ENCODE peak calls at places on chromosomes 6 and 20, in nine cellular contexts. K is NCI-H1092 treated with DMSO at 0.1 percent for 48 hours, S is breast epithelium, J is hypothalamus, Y is fibroblast of lung, L is omental fat pad, A is endothelial cell, N is non-pigmented ciliary epithelial cell, O is mucosa of descending colon. R is an unnamed sample.

GRCh38 chr6:74447013-74447412 is 751.0 kb downstream of the CD109 start:
- DNase-seq in K (no peak), S (no peak), J (no peak), Y (peak; percentile 8), L (no peak), A (no peak), N (peak; percentile 36), O (no peak), R (no peak)

GRCh38 chr6:2949536-2950083 is 21.8 kb downstream of the SERPINB6 start:
- DNase-seq in K (no peak), S (no peak), J (no peak), Y (no peak), L (no peak), A (no peak), N (no peak), O (no peak), R (no peak)

GRCh38 chr20:17967595-17968365 is 814 bp downstream of the SNX5 start:
- DNase-seq in K (no peak), S (no peak), J (peak; percentile 50), Y (peak; percentile 61), L (no peak), A (no peak), N (no peak), O (no peak), R (peak; percentile 30)

GRCh38 chr6:145704153-145704781 is 31.1 kb downstream of the EPM2A start:
- DNase-seq in K (peak; percentile 2), S (no peak), J (no peak), Y (no peak), L (no peak), A (no peak), N (no peak), O (no peak), R (peak; percentile 20)

GRCh38 chr20:535958-536357 is 7.6 kb downstream of the CSNK2A1 start:
- DNase-seq in K (no peak), S (no peak), J (no peak), Y (peak; percentile 33), L (no peak), A (no peak), N (no peak), O (no peak), R (no peak)

GRCh38 chr6:170107606-170108222 is 183.2 kb downstream of the DLL1 start:
- DNase-seq in K (no peak), S (no peak), J (no peak), Y (no peak), L (no peak), A (no peak), N (no peak), O (no peak), R (no peak)

GRCh38 chr20:53718142-53718481 is 124.5 kb upstream of the ZNF217 start:
- DNase-seq in K (no peak), S (no peak), J (no peak), Y (no peak), L (no peak), A (no peak), N (no peak), O (no peak), R (no peak)

GRCh38 chr20:14470231-14470894 is 133.0 kb upstream of the FLRT3 start:
- DNase-seq in K (no peak), S (no peak), J (no peak), Y (no peak), L (no peak), A (no peak), N (no peak), O (peak; percentile 65), R (no peak)

GRCh38 chr6:131966443-131966842 is 15.3 kb upstream of the CCN2 start:
- DNase-seq in K (no peak), S (no peak), J (no peak), Y (peak; percentile 91), L (no peak), A (no peak), N (peak; percentile 89), O (no peak), R (peak; percentile 61)

GRCh38 chr6:150527100-150527499 is 72.6 kb upstream of the PLEKHG1 start:
- DNase-seq in K (no peak), S (no peak), J (no peak), Y (peak; percentile 62), L (no peak), A (no peak), N (no peak), O (no peak), R (no peak)

GRCh38 chr20:31682927-31683326 is 39.7 kb downstream of the BCL2L1 start:
- DNase-seq in K (no peak), S (no peak), J (no peak), Y (no peak), L (no peak), A (no peak), N (no peak), O (no peak), R (no peak)

GRCh38 chr6:142705054-142705453 is 239.9 kb downstream of the HIVEP2 start:
- DNase-seq in K (no peak), S (no peak), J (no peak), Y (no peak), L (no peak), A (no peak), N (no peak), O (no peak), R (no peak)

GRCh38 chr6:131858765-131859490 is 51.1 kb downstream of the ENPP1 start:
- DNase-seq in K (no peak), S (no peak), J (no peak), Y (peak; percentile 93), L (no peak), A (no peak), N (no peak), O (no peak), R (no peak)

GRCh38 chr6:169982461-169983386 is 231.3 kb downstream of the ERMARD start:
- DNase-seq in K (no peak), S (no peak), J (no peak), Y (no peak), L (no peak), A (no peak), N (no peak), O (peak; percentile 10), R (no peak)

GRCh38 chr6:51585264-51585663 is 502.1 kb downstream of the PKHD1 start:
- DNase-seq in K (no peak), S (no peak), J (no peak), Y (no peak), L (no peak), A (no peak), N (no peak), O (no peak), R (no peak)

GRCh38 chr20:63138855-63139341 is 77.0 kb downstream of the YTHDF1 start:
- DNase-seq in K (no peak), S (no peak), J (no peak), Y (peak; percentile 76), L (no peak), A (no peak), N (no peak), O (peak; percentile 4), R (no peak)

GRCh38 chr6:128919412-128919811 is 36.5 kb downstream of the LAMA2 start:
- DNase-seq in K (no peak), S (no peak), J (no peak), Y (peak; percentile 19), L (no peak), A (no peak), N (no peak), O (no peak), R (no peak)

GRCh38 chr6:101085327-101085726 is 204.2 kb upstream of the ASCC3 start:
- DNase-seq in K (no peak), S (no peak), J (no peak), Y (peak; percentile 69), L (no peak), A (no peak), N (peak; percentile 47), O (no peak), R (peak; percentile 50)

GRCh38 chr20:63099426-63100267 is 92.9 kb upstream of the BHLHE23 start:
- DNase-seq in K (no peak), S (no peak), J (no peak), Y (no peak), L (peak; percentile 7), A (no peak), N (no peak), O (peak; percentile 17), R (peak; percentile 13)

GRCh38 chr20:4973330-4974097 is 27.8 kb downstream of the SLC23A2 start:
- DNase-seq in K (no peak), S (no peak), J (no peak), Y (peak; percentile 86), L (no peak), A (no peak), N (no peak), O (peak; percentile 41), R (no peak)

GRCh38 chr6:110357298-110357695 is 852 bp downstream of the METTL24 start:
- DNase-seq in K (no peak), S (no peak), J (no peak), Y (no peak), L (no peak), A (no peak), N (no peak), O (no peak), R (no peak)

GRCh38 chr6:142300302-142300701 is 1.5 kb upstream of the ADGRG6 start:
- DNase-seq in K (no peak), S (no peak), J (no peak), Y (peak; percentile 30), L (no peak), A (no peak), N (no peak), O (no peak), R (no peak)

GRCh38 chr6:23394699-23395098 is 731.3 kb upstream of the NRSN1 start:
- DNase-seq in K (no peak), S (no peak), J (no peak), Y (no peak), L (no peak), A (no peak), N (no peak), O (no peak), R (peak; percentile 64)

GRCh38 chr6:45436544-45437440 is 59.1 kb upstream of the SUPT3H start:
- DNase-seq in K (no peak), S (no peak), J (no peak), Y (peak; percentile 94), L (no peak), A (no peak), N (peak; percentile 86), O (no peak), R (no peak)

GRCh38 chr6:105424177-105424783 is 21.4 kb upstream of the PREP start:
- DNase-seq in K (peak; percentile 42), S (peak; percentile 31), J (no peak), Y (peak; percentile 42), L (peak; percentile 51), A (peak; percentile 69), N (no peak), O (peak; percentile 38), R (peak; percentile 82)

GRCh38 chr6:170074907-170075306 is 216.0 kb downstream of the DLL1 start:
- DNase-seq in K (no peak), S (no peak), J (no peak), Y (no peak), L (no peak), A (no peak), N (no peak), O (no peak), R (no peak)

R was measured in SJCRH30.